ENCODE peak calls at places on chromosomes 11 and 22, in five cellular contexts. One of them, this sample, is unnamed.

GRCh38 chr11:130055637-130056036 is 14.1 kb upstream of the APLP2 start:
- DNase-seq in AG04449: no peak
- DNase-seq in GM12864: no peak
- DNase-seq in pulmonary artery endothelial cell: no peak
- DNase-seq in effector CD8-positive, alpha-beta T cell: no peak
- DNase-seq in this sample: no peak

GRCh38 chr11:57567210-57567511 is 311 bp downstream of the UBE2L6 start:
- DNase-seq in AG04449: no peak
- DNase-seq in GM12864: no peak
- DNase-seq in pulmonary artery endothelial cell: no peak
- DNase-seq in effector CD8-positive, alpha-beta T cell: peak
- DNase-seq in this sample: peak

GRCh38 chr11:11514246-11514645 is 107.6 kb downstream of the GALNT18 start:
- DNase-seq in AG04449: no peak
- DNase-seq in GM12864: no peak
- DNase-seq in pulmonary artery endothelial cell: no peak
- DNase-seq in effector CD8-positive, alpha-beta T cell: no peak
- DNase-seq in this sample: no peak

GRCh38 chr11:61930936-61931335 is 13.6 kb upstream of the RAB3IL1 start:
- DNase-seq in AG04449: no peak
- DNase-seq in GM12864: no peak
- DNase-seq in pulmonary artery endothelial cell: no peak
- DNase-seq in effector CD8-positive, alpha-beta T cell: no peak
- DNase-seq in this sample: no peak

GRCh38 chr11:131284041-131284440 is 86.4 kb upstream of the NTM start:
- DNase-seq in AG04449: no peak
- DNase-seq in GM12864: no peak
- DNase-seq in pulmonary artery endothelial cell: no peak
- DNase-seq in effector CD8-positive, alpha-beta T cell: no peak
- DNase-seq in this sample: no peak

GRCh38 chr11:34798985-34799384 is 117.2 kb downstream of the APIP start:
- DNase-seq in AG04449: no peak
- DNase-seq in GM12864: no peak
- DNase-seq in pulmonary artery endothelial cell: no peak
- DNase-seq in effector CD8-positive, alpha-beta T cell: no peak
- DNase-seq in this sample: no peak

GRCh38 chr22:37896181-37896592 is 9.9 kb upstream of the MICALL1 start:
- DNase-seq in AG04449: no peak
- DNase-seq in GM12864: peak
- DNase-seq in pulmonary artery endothelial cell: no peak
- DNase-seq in effector CD8-positive, alpha-beta T cell: no peak
- DNase-seq in this sample: peak

GRCh38 chr11:530960-531825 is 4.2 kb downstream of the HRAS start:
- DNase-seq in AG04449: no peak
- DNase-seq in GM12864: no peak
- DNase-seq in pulmonary artery endothelial cell: no peak
- DNase-seq in effector CD8-positive, alpha-beta T cell: no peak
- DNase-seq in this sample: no peak

GRCh38 chr11:59802639-59803176 is 7.9 kb downstream of the MRPL16 start:
- DNase-seq in AG04449: no peak
- DNase-seq in GM12864: peak
- DNase-seq in pulmonary artery endothelial cell: no peak
- DNase-seq in effector CD8-positive, alpha-beta T cell: no peak
- DNase-seq in this sample: peak

GRCh38 chr11:38448284-38448683 is 1850.2 kb upstream of the RAG2 start:
- DNase-seq in AG04449: no peak
- DNase-seq in GM12864: no peak
- DNase-seq in pulmonary artery endothelial cell: no peak
- DNase-seq in effector CD8-positive, alpha-beta T cell: no peak
- DNase-seq in this sample: no peak

GRCh38 chr11:124122123-124122522 is 6.9 kb downstream of the VWA5A start:
- DNase-seq in AG04449: no peak
- DNase-seq in GM12864: no peak
- DNase-seq in pulmonary artery endothelial cell: no peak
- DNase-seq in effector CD8-positive, alpha-beta T cell: no peak
- DNase-seq in this sample: no peak

GRCh38 chr22:27796829-27797792 is 4.4 kb downstream of the MN1 start:
- DNase-seq in AG04449: no peak
- DNase-seq in GM12864: no peak
- DNase-seq in pulmonary artery endothelial cell: no peak
- DNase-seq in effector CD8-positive, alpha-beta T cell: no peak
- DNase-seq in this sample: no peak

GRCh38 chr11:93537022-93537421 is 6.2 kb downstream of the SMCO4 start:
- DNase-seq in AG04449: no peak
- DNase-seq in GM12864: no peak
- DNase-seq in pulmonary artery endothelial cell: no peak
- DNase-seq in effector CD8-positive, alpha-beta T cell: no peak
- DNase-seq in this sample: no peak

GRCh38 chr22:39129746-39130145 is 22.7 kb downstream of the CBX7 start:
- DNase-seq in AG04449: no peak
- DNase-seq in GM12864: no peak
- DNase-seq in pulmonary artery endothelial cell: no peak
- DNase-seq in effector CD8-positive, alpha-beta T cell: no peak
- DNase-seq in this sample: no peak

GRCh38 chr22:32589007-32589406 is 114.4 kb downstream of the FBXO7 start:
- DNase-seq in AG04449: no peak
- DNase-seq in GM12864: no peak
- DNase-seq in pulmonary artery endothelial cell: no peak
- DNase-seq in effector CD8-positive, alpha-beta T cell: no peak
- DNase-seq in this sample: no peak

GRCh38 chr11:88849368-88849767 is 216.4 kb downstream of the GRM5 start:
- DNase-seq in AG04449: peak
- DNase-seq in GM12864: no peak
- DNase-seq in pulmonary artery endothelial cell: no peak
- DNase-seq in effector CD8-positive, alpha-beta T cell: no peak
- DNase-seq in this sample: no peak

GRCh38 chr22:24975813-24976341 is 23.4 kb downstream of the KIAA1671 start:
- DNase-seq in AG04449: no peak
- DNase-seq in GM12864: no peak
- DNase-seq in pulmonary artery endothelial cell: no peak
- DNase-seq in effector CD8-positive, alpha-beta T cell: no peak
- DNase-seq in this sample: no peak

GRCh38 chr11:4190098-4190497 is 95.5 kb downstream of the RRM1 start:
- DNase-seq in AG04449: no peak
- DNase-seq in GM12864: no peak
- DNase-seq in pulmonary artery endothelial cell: no peak
- DNase-seq in effector CD8-positive, alpha-beta T cell: no peak
- DNase-seq in this sample: no peak

GRCh38 chr22:47091921-47092700 is 329.7 kb downstream of the TBC1D22A start:
- DNase-seq in AG04449: no peak
- DNase-seq in GM12864: no peak
- DNase-seq in pulmonary artery endothelial cell: no peak
- DNase-seq in effector CD8-positive, alpha-beta T cell: no peak
- DNase-seq in this sample: no peak

GRCh38 chr22:27494821-27495220 is 306.7 kb downstream of the MN1 start:
- DNase-seq in AG04449: no peak
- DNase-seq in GM12864: no peak
- DNase-seq in pulmonary artery endothelial cell: no peak
- DNase-seq in effector CD8-positive, alpha-beta T cell: no peak
- DNase-seq in this sample: no peak

GRCh38 chr11:121437018-121437685 is 15.0 kb upstream of the SORL1 start:
- DNase-seq in AG04449: no peak
- DNase-seq in GM12864: no peak
- DNase-seq in pulmonary artery endothelial cell: no peak
- DNase-seq in effector CD8-positive, alpha-beta T cell: no peak
- DNase-seq in this sample: no peak

GRCh38 chr22:26848244-26848920 is 191.0 kb downstream of the MIAT start:
- DNase-seq in AG04449: no peak
- DNase-seq in GM12864: no peak
- DNase-seq in pulmonary artery endothelial cell: no peak
- DNase-seq in effector CD8-positive, alpha-beta T cell: no peak
- DNase-seq in this sample: no peak

GRCh38 chr22:27462190-27462589 is 339.4 kb downstream of the MN1 start:
- DNase-seq in AG04449: no peak
- DNase-seq in GM12864: no peak
- DNase-seq in pulmonary artery endothelial cell: no peak
- DNase-seq in effector CD8-positive, alpha-beta T cell: no peak
- DNase-seq in this sample: no peak

GRCh38 chr11:61484541-61484940 is 24.0 kb upstream of the LRRC10B start:
- DNase-seq in AG04449: no peak
- DNase-seq in GM12864: no peak
- DNase-seq in pulmonary artery endothelial cell: no peak
- DNase-seq in effector CD8-positive, alpha-beta T cell: no peak
- DNase-seq in this sample: no peak

GRCh38 chr11:67668191-67668551 is 6.3 kb downstream of the ALDH3B2 start:
- DNase-seq in AG04449: no peak
- DNase-seq in GM12864: no peak
- DNase-seq in pulmonary artery endothelial cell: no peak
- DNase-seq in effector CD8-positive, alpha-beta T cell: no peak
- DNase-seq in this sample: no peak

GRCh38 chr11:15944460-15944859 is 411.9 kb downstream of the SOX6 start:
- DNase-seq in AG04449: no peak
- DNase-seq in GM12864: no peak
- DNase-seq in pulmonary artery endothelial cell: no peak
- DNase-seq in effector CD8-positive, alpha-beta T cell: no peak
- DNase-seq in this sample: no peak

GRCh38 chr11:65927904-65928397 is 8.7 kb downstream of the DRAP1 start:
- DNase-seq in AG04449: no peak
- DNase-seq in GM12864: peak
- DNase-seq in pulmonary artery endothelial cell: no peak
- DNase-seq in effector CD8-positive, alpha-beta T cell: peak
- DNase-seq in this sample: peak

GRCh38 chr11:104570088-104570701 is 328.1 kb downstream of the CASP12 start:
- DNase-seq in AG04449: no peak
- DNase-seq in GM12864: no peak
- DNase-seq in pulmonary artery endothelial cell: no peak
- DNase-seq in effector CD8-positive, alpha-beta T cell: no peak
- DNase-seq in this sample: no peak

GRCh38 chr11:111069076-111069475 is 176.4 kb upstream of the POU2AF2 start:
- DNase-seq in AG04449: no peak
- DNase-seq in GM12864: no peak
- DNase-seq in pulmonary artery endothelial cell: peak
- DNase-seq in effector CD8-positive, alpha-beta T cell: no peak
- DNase-seq in this sample: no peak

This sample was measured in T-helper 9 cell.